ENCODE peak calls at places on chromosomes 3 and 15, in five cellular contexts. T is stimulated activated CD4-positive, alpha-beta T cell treated with anti-CD3 and anti-CD28 coated beads, Interleukin-2, amount 100 ng/mL, for 48 hours; O is AG08396; N is effector memory CD8-positive, alpha-beta T cell; S is central memory CD8-positive, alpha-beta T cell. B is an unnamed sample.

GRCh38 chr3:187406927-187407326 is 38.7 kb downstream of the RTP4 start:
- DNase-seq in T (no peak), O (no peak), N (no peak), S (no peak), B (no peak)

GRCh38 chr3:23159929-23160328 is 43.2 kb upstream of the UBE2E2 start:
- DNase-seq in T (no peak), O (peak; percentile 67), N (no peak), S (no peak), B (no peak)

GRCh38 chr3:4888913-4889846 is 90.1 kb upstream of the BHLHE40 start:
- DNase-seq in T (no peak), O (no peak), N (peak; percentile 30), S (peak; percentile 21), B (no peak)

GRCh38 chr3:36525115-36525711 is 144.9 kb downstream of the STAC start:
- DNase-seq in T (no peak), O (peak; percentile 33), N (no peak), S (no peak), B (no peak)

GRCh38 chr3:45131201-45131600 is 15.0 kb downstream of the CDCP1 start:
- DNase-seq in T (no peak), O (no peak), N (no peak), S (no peak), B (no peak)

GRCh38 chr3:33433843-33434242 is 6.4 kb downstream of the UBP1 start:
- DNase-seq in T (no peak), O (no peak), N (no peak), S (no peak), B (no peak)

GRCh38 chr3:184806567-184807271 is 5.2 kb upstream of the VPS8 start:
- DNase-seq in T (no peak), O (no peak), N (no peak), S (no peak), B (no peak)

GRCh38 chr3:43238801-43239200 is 47.5 kb upstream of the SNRK start:
- DNase-seq in T (no peak), O (no peak), N (no peak), S (no peak), B (no peak)

GRCh38 chr3:15152166-15152565 is 53.2 kb upstream of the RBSN start:
- DNase-seq in T (no peak), O (no peak), N (no peak), S (no peak), B (no peak)

GRCh38 chr15:63366451-63366850 is 15.2 kb downstream of the CA12 start:
- DNase-seq in T (no peak), O (no peak), N (no peak), S (no peak), B (no peak)

GRCh38 chr3:14156843-14157561 is 21.4 kb downstream of the XPC start:
- DNase-seq in T (no peak), O (no peak), N (no peak), S (no peak), B (no peak)

GRCh38 chr3:48425281-48425812 is 4.5 kb downstream of the PLXNB1 start:
- DNase-seq in T (no peak), O (no peak), N (no peak), S (no peak), B (no peak)

GRCh38 chr3:78970656-78971055 is 797.1 kb downstream of the ROBO1 start:
- DNase-seq in T (no peak), O (no peak), N (no peak), S (no peak), B (no peak)

GRCh38 chr3:112358311-112358780 is 25.4 kb downstream of the CD200 start:
- DNase-seq in T (no peak), O (no peak), N (no peak), S (no peak), B (no peak)

GRCh38 chr3:52495096-52495495 is at the start of gene STAB1:
- DNase-seq in T (no peak), O (no peak), N (no peak), S (no peak), B (no peak)

GRCh38 chr15:78212546-78213424 is 21.6 kb downstream of the ACSBG1 start:
- DNase-seq in T (no peak), O (peak; percentile 77), N (no peak), S (no peak), B (no peak)

GRCh38 chr3:175185903-175186302 is 326.8 kb downstream of the NAALADL2 start:
- DNase-seq in T (no peak), O (no peak), N (no peak), S (no peak), B (no peak)

GRCh38 chr3:901953-902778 is 190.7 kb upstream of the CNTN6 start:
- DNase-seq in T (no peak), O (no peak), N (no peak), S (no peak), B (no peak)

GRCh38 chr3:129605593-129606521 is 619 bp downstream of the PLXND1 start:
- DNase-seq in T (peak; percentile 30), O (peak; percentile 76), N (peak; percentile 49), S (peak; percentile 42), B (no peak)

GRCh38 chr3:165463546-165463945 is 267.4 kb upstream of the SLITRK3 start:
- DNase-seq in T (no peak), O (no peak), N (no peak), S (no peak), B (no peak)

GRCh38 chr3:168250415-168250861 is 154.7 kb upstream of the GOLIM4 start:
- DNase-seq in T (no peak), O (peak; percentile 7), N (no peak), S (no peak), B (no peak)

GRCh38 chr3:140007946-140008692 is 73.1 kb downstream of the CLSTN2 start:
- DNase-seq in T (no peak), O (no peak), N (no peak), S (no peak), B (no peak)

GRCh38 chr15:99605490-99605931 is 39.7 kb downstream of the MEF2A start:
- DNase-seq in T (no peak), O (no peak), N (no peak), S (no peak), B (no peak)

GRCh38 chr3:134618986-134619615 is 31.7 kb downstream of the KY start:
- DNase-seq in T (no peak), O (no peak), N (no peak), S (no peak), B (no peak)

GRCh38 chr3:191356586-191357439 is 26.5 kb upstream of the UTS2B start:
- DNase-seq in T (no peak), O (no peak), N (no peak), S (no peak), B (no peak)

GRCh38 chr3:113659121-113659531 is 37.3 kb downstream of the USF3 start:
- DNase-seq in T (no peak), O (no peak), N (no peak), S (no peak), B (no peak)

GRCh38 chr15:45338417-45338816 is 39.9 kb downstream of the GATM start:
- DNase-seq in T (no peak), O (no peak), N (peak; percentile 30), S (peak; percentile 16), B (no peak)

GRCh38 chr3:13556214-13556613 is 7.3 kb downstream of the FBLN2 start:
- DNase-seq in T (no peak), O (no peak), N (no peak), S (no peak), B (no peak)